ENCODE peak calls at places on chromosomes 4 and X, in four cellular contexts. M, K, W and Q are unnamed samples.

GRCh38 chr4:8675383-8675782 is 82.8 kb downstream of the CPZ start:
- DNase-seq in W (no peak), M (peak; percentile 9), K (peak; percentile 63), Q (no peak)

GRCh38 chrX:9635805-9636204 is 129.8 kb downstream of the GPR143 start:
- DNase-seq in M (no peak), K (no peak), W (no peak), Q (no peak)

GRCh38 chr4:154004859-154005520 is 216.1 kb upstream of the SFRP2 start:
- DNase-seq in W (no peak), K (no peak), M (no peak), Q (no peak)

GRCh38 chr4:123023647-123024046 is 101.2 kb upstream of the NUDT6 start:
- DNase-seq in M (no peak), K (no peak), W (no peak), Q (no peak)

GRCh38 chrX:16185725-16186136 is 18.4 kb downstream of the MAGEB17 start:
- DNase-seq in M (no peak), K (peak; percentile 11), W (peak; percentile 54), Q (no peak)

GRCh38 chr4:153488719-153489384 is 22.7 kb downstream of the TMEM131L start:
- DNase-seq in W (no peak), K (no peak), M (no peak), Q (no peak)

GRCh38 chr4:109043286-109043685 is 259.2 kb downstream of the COL25A1 start:
- DNase-seq in W (no peak), M (no peak), K (no peak), Q (no peak)

GRCh38 chrX:25207803-25208202 is 192.0 kb upstream of the ARX start:
- DNase-seq in K (no peak), W (no peak), M (no peak), Q (no peak)

DNA sequence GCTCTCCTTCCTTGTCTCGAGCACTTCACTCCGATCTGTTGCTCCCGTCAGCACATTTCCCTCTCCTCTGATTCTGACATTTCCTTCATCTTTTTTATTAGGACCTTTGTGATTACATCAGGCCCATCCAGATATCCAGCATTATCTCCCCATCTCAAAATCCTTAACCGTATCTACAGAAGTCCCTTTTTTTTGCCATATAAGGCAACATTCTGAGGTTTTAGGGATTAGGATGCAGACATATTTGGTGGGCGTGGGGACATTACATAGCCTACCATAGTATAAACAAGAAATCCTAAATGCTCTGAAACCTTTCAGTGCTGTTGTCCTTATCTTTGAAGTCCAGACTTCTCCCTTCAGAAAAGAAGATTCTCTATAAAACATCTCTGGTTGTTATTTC is 505.0 kb upstream of the PITX2 start:
- DNase-seq in K (no peak), W (no peak), M (no peak), Q (no peak)
- TF ChIP-seq TCF7L2 in K (no peak), W (no peak), M (no peak), Q (no peak)

GRCh38 chr4:189143255-189143654 is 797.4 kb upstream of the FRG1 start:
- DNase-seq in M (no peak), W (peak; percentile 43), K (no peak), Q (peak; percentile 61)
- TF ChIP-seq REST in M (no peak), W (no peak), K (no peak), Q (no peak)

GRCh38 chrX:35919536-35920309 is at the start of gene CFAP47:
- DNase-seq in M (no peak), K (no peak), W (no peak), Q (no peak)
- TF ChIP-seq TCF7L2 in M (no peak), K (no peak), W (no peak), Q (no peak)

GRCh38 chrX:153983321-153983729 is 10.8 kb downstream of the TMEM187 start:
- DNase-seq in W (no peak), M (no peak), K (no peak), Q (no peak)

GRCh38 chrX:153981231-153981630 is 8.7 kb downstream of the TMEM187 start:
- DNase-seq in M (no peak), W (no peak), K (no peak), Q (no peak)

GRCh38 chrX:153984351-153985178 is 12.0 kb downstream of the TMEM187 start:
- DNase-seq in K (peak; percentile 61), W (no peak), M (no peak), Q (no peak)

DNA sequence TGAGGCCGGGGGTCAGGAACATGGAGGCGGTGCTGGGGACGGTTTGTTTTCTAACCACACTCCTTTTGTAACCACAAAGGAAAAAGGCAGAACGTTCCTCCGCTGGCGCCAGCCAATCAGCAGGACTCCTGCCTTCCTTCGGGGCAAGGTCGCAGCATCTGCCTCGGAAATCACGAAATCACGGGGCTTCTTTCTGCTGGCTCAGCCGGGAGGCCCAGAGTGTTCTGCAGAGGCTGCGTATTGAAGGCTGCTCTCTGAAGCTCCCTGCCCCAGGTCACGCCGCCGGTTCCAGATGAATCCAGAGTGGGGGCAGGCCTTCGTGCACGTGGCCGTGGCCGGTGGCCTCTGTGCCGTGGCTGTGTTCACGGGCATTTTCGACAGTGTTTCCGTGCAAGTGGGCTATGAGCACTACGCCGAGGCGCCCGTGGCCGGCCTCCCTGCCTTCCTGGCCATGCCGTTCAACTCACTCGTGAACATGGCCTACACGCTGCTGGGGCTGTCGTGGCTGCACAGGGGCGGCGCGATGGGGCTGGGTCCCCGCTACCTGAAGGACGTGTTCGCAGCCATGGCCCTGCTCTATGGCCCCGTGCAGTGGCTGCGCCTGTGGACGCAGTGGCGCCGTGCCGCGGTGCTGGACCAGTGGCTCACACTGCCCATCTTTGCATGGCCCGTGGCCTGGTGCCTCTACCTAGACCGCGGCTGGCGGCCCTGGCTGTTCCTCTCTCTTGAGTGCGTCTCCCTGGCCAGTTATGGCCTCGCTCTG is 9.4 kb downstream of the TMEM187 start:
- DNase-seq in W (no peak), K (no peak), M (no peak), Q (no peak)
- TF ChIP-seq REST in W (no peak), K (no peak), M (no peak), Q (no peak)

GRCh38 chrX:30992381-30992904 is 79.4 kb downstream of the FTHL17 start:
- DNase-seq in W (no peak), K (no peak), M (peak; percentile 93), Q (no peak)
- TF ChIP-seq TCF7L2 in W (no peak), K (no peak), M (peak; percentile 59), Q (no peak)

GRCh38 chrX:118975831-118976598 is 1.6 kb downstream of the LONRF3 start:
- DNase-seq in K (peak; percentile 62), M (peak; percentile 69), W (no peak), Q (no peak)
- TF ChIP-seq REST in K (no peak), M (peak; percentile 69), W (no peak), Q (no peak)

DNA sequence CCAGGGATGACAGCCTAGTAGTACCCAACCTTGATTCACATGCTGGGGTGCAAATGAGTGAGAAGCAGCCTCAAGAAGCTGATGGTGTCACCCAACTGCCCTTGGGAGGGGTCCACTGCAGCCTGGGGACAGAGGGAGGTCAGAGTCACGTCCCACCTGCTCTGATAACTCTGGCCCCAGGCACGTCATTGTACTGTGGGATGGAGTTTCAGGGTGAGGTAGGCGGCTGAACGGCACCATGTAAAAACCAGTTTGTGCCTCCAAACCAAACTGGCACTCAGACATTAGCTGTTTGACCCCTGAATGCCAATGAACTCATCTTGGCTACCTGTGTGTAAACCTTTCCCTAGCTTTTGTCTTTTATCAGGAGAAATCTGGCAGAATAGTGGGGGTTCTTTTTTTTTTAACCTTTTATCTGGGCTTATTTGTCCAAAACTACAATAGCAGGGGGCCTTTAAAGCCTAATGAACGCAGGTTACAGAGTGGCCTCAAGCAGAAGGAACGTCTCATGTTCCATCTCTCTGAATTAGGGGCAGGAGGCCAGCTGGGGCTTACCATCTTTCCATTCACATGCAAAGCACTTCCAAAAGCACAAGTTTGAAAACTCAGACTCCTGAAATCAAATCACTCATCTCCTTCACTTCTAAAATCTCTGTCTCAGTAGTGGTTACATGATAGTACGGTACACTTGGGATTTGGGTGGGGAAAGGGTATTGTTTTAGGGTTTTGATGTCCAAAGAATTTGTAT is 89.4 kb downstream of the IRF2 start:
- DNase-seq in M (no peak), K (no peak), W (no peak), Q (no peak)
- TF ChIP-seq TCF7L2 in M (no peak), K (no peak), W (no peak), Q (no peak)